ENCODE peak calls at places on chromosome 21, in five cellular contexts. D is nucleus accumbens, S is head of caudate nucleus, U is SHP77, J is NCI-H1048. H is an unnamed sample.

GRCh38 chr21:27725916-27726315 is 759.0 kb upstream of the ADAMTS5 start:
- DNase-seq in D (no peak), S (no peak), U (no peak), J (no peak), H (no peak)

GRCh38 chr21:46096997-46097825 is 701 bp upstream of the COL6A2 start:
- DNase-seq in D (no peak), S (no peak), U (no peak), J (no peak), H (peak)

GRCh38 chr21:45128613-45129226 is 54.3 kb downstream of the ADARB1 start:
- DNase-seq in D (peak), S (peak), U (peak), J (no peak), H (peak)

GRCh38 chr21:45506241-45506817 is 35.9 kb downstream of the SLC19A1 start:
- DNase-seq in D (no peak), S (no peak), U (no peak), J (no peak), H (no peak)

GRCh38 chr21:35051287-35051818 is 2.3 kb upstream of the RUNX1 start:
- DNase-seq in D (peak), S (peak), U (peak), J (no peak), H (peak)

GRCh38 chr21:36563301-36563926 is 83.5 kb upstream of the CLDN14 start:
- DNase-seq in D (no peak), S (no peak), U (no peak), J (no peak), H (no peak)

GRCh38 chr21:25428537-25428936 is 178.7 kb downstream of the MRPL39 start:
- DNase-seq in D (no peak), S (no peak), U (no peak), J (no peak), H (no peak)

GRCh38 chr21:44766818-44767354 is 34.7 kb downstream of the UBE2G2 start:
- DNase-seq in D (no peak), S (no peak), U (no peak), J (no peak), H (no peak)

GRCh38 chr21:15992171-15992570 is 262.4 kb downstream of the USP25 start:
- DNase-seq in D (no peak), S (no peak), U (no peak), J (no peak), H (no peak)

GRCh38 chr21:19198801-19199200 is 795.2 kb upstream of the TMPRSS15 start:
- DNase-seq in D (no peak), S (no peak), U (no peak), J (no peak), H (no peak)

GRCh38 chr21:35066824-35067223 is 17.7 kb upstream of the RUNX1 start:
- DNase-seq in D (no peak), S (no peak), U (no peak), J (no peak), H (no peak)

GRCh38 chr21:40760811-40761210 is 86.1 kb downstream of the DSCAM start:
- DNase-seq in D (no peak), S (no peak), U (no peak), J (no peak), H (no peak)

GRCh38 chr21:35316933-35317332 is 267.8 kb upstream of the RUNX1 start:
- DNase-seq in D (no peak), S (no peak), U (no peak), J (no peak), H (no peak)

GRCh38 chr21:34936874-34937563 is 112.1 kb downstream of the RUNX1 start:
- DNase-seq in D (no peak), S (no peak), U (no peak), J (no peak), H (no peak)

GRCh38 chr21:46173573-46173972 is 10.7 kb downstream of the SPATC1L start:
- DNase-seq in D (no peak), S (no peak), U (no peak), J (no peak), H (no peak)

GRCh38 chr21:36636439-36636838 is 62.5 kb upstream of the SIM2 start:
- DNase-seq in D (no peak), S (no peak), U (no peak), J (no peak), H (no peak)

GRCh38 chr21:14553422-14553821 is 7.3 kb upstream of the SAMSN1 start:
- DNase-seq in D (no peak), S (no peak), U (no peak), J (no peak), H (no peak)

GRCh38 chr21:45640001-45640887 is 3.3 kb upstream of the PCBP3 start:
- DNase-seq in D (no peak), S (no peak), U (no peak), J (no peak), H (no peak)

GRCh38 chr21:44694776-44695175 is 2.2 kb upstream of the KRTAP10-12 start:
- DNase-seq in D (no peak), S (no peak), U (no peak), J (no peak), H (no peak)

GRCh38 chr21:45828580-45829565 is 152.7 kb upstream of the COL6A1 start:
- DNase-seq in D (no peak), S (no peak), U (no peak), J (no peak), H (peak)

GRCh38 chr21:42414928-42415769 is 11.4 kb downstream of the UBASH3A start:
- DNase-seq in D (peak), S (no peak), U (peak), J (no peak), H (no peak)

GRCh38 chr21:38768385-38769071 is 37.2 kb upstream of the ETS2 start:
- DNase-seq in D (no peak), S (no peak), U (no peak), J (no peak), H (peak)

GRCh38 chr21:38221594-38221993 is 35.2 kb upstream of the KCNJ15 start:
- DNase-seq in D (no peak), S (no peak), U (no peak), J (no peak), H (no peak)

H was measured in AG20443.